ENCODE peak calls at places on chromosomes 11 and 22, in seven cellular contexts. H, W, K, X, V, Y and F are unnamed samples.

GRCh38 chr11:127369301-127369968 is 368.9 kb upstream of the KIRREL3 start:
- DNase-seq in X (no peak), H (no peak), W (no peak), K (no peak), Y (no peak), V (no peak), F (no peak)

GRCh38 chr22:27903805-27904473 is 15.1 kb downstream of the PITPNB start:
- DNase-seq in K (no peak), Y (no peak), V (no peak), H (no peak), X (no peak), W (no peak), F (no peak)

GRCh38 chr11:13103962-13104554 is 94.9 kb downstream of the RASSF10 start:
- DNase-seq in K (no peak), W (no peak), X (no peak), Y (no peak), V (no peak), H (no peak), F (no peak)

GRCh38 chr11:94519478-94520084 is 7.3 kb downstream of the C11orf97 start:
- DNase-seq in Y (no peak), H (no peak), K (peak), W (peak), X (no peak), V (no peak), F (no peak)

GRCh38 chr22:23685205-23685784 is 5.5 kb upstream of the RGL4 start:
- DNase-seq in X (no peak), H (peak), K (no peak), W (no peak), Y (peak), V (no peak), F (no peak)

GRCh38 chr11:1358286-1358685 is 31.4 kb upstream of the BRSK2 start:
- DNase-seq in W (no peak), H (no peak), K (no peak), V (peak), Y (no peak), X (no peak), F (no peak)

GRCh38 chr11:10751581-10751940 is 515 bp downstream of the CTR9 start:
- DNase-seq in X (no peak), H (peak), K (no peak), V (no peak), Y (peak), W (no peak), F (no peak)

GRCh38 chr11:67581469-67581868 is 2.1 kb upstream of the GSTP1 start:
- DNase-seq in Y (peak), V (no peak), K (no peak), H (no peak), X (no peak), W (no peak), F (no peak)

GRCh38 chr22:27990879-27991278 is 71.8 kb upstream of the PITPNB start:
- DNase-seq in K (peak), X (no peak), H (no peak), W (peak), V (no peak), Y (no peak), F (peak)

DNA sequence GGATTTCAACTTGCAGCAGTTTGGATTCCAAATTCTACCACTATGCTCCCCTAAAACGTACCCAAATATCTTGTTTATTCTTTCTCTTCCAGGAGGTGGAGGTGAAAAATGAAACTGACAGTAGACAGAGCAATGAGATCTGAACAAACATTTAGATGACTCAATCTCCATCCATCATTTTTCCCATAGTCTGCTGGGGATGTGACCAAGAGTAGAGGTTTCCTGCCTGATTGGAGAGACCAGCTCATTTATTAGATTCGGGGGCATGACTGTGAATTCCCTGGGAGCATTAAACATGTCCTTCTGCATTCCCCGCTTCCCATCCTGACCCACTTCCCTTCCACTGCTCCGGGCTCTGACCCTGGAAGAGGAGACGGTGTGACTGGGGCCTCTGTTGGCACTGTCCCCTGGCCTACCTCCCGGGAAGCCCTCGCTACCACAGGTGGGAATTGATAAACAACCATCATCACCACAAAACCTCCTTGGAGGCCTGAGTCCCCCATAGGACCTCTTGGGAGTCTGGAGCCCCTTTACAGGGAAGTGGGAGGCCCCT is 20.3 kb downstream of the DKK3 start:
- DNase-seq in X (no peak), V (no peak), W (peak), Y (peak), K (no peak), H (no peak), F (no peak)
- TF ChIP-seq CTCF in X (no peak), V (no peak), W (no peak), Y (no peak), K (no peak), H (no peak), F (no peak)

GRCh38 chr11:7514099-7514725 is 413 bp downstream of the PPFIBP2 start:
- DNase-seq in H (no peak), X (no peak), W (no peak), V (no peak), Y (no peak), K (no peak), F (no peak)
- TF ChIP-seq CTCF in H (no peak), X (no peak), W (no peak), V (no peak), Y (no peak), K (no peak), F (no peak)

GRCh38 chr11:73466643-73467042 is 90.4 kb downstream of the RELT start:
- DNase-seq in W (no peak), X (no peak), H (no peak), K (no peak), V (no peak), Y (no peak), F (no peak)
- TF ChIP-seq CTCF in W (no peak), X (no peak), H (no peak), K (no peak), V (no peak), Y (no peak), F (no peak)

DNA sequence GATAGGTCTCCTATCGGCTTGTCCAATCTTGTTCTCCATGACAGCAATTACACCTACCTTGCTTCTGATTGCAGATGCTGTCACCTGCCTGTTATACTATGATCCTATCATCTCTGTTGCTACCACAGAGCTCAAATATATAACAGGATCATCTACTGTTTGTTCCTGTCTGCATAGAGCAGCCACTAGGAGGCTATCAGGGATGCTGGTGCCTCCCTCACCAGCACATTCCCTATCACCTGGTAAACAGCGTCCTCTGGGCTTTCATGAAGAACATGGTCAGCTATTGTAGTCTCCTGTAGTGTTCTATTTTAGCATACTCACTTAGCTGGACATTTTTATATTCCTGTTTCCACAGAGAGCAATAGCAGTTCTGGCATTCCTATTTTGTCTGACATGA is 87.8 kb upstream of the FAT3 start:
- DNase-seq in X (no peak), W (no peak), V (no peak), K (no peak), H (no peak), Y (peak), F (no peak)
- TF ChIP-seq CTCF in X (no peak), W (no peak), V (no peak), K (no peak), H (peak), Y (peak), F (no peak)

GRCh38 chr11:93477684-93478234 is 65.4 kb downstream of the SMCO4 start:
- DNase-seq in K (no peak), H (no peak), X (no peak), V (no peak), W (peak), Y (no peak), F (no peak)

GRCh38 chr11:93478841-93479240 is 64.3 kb downstream of the SMCO4 start:
- DNase-seq in Y (no peak), X (no peak), V (no peak), K (no peak), H (no peak), W (no peak), F (no peak)

GRCh38 chr11:93480756-93481155 is 62.4 kb downstream of the SMCO4 start:
- DNase-seq in X (no peak), V (no peak), H (no peak), K (no peak), Y (peak), W (no peak), F (no peak)

GRCh38 chr11:93474122-93474521 is 69.1 kb downstream of the SMCO4 start:
- DNase-seq in H (no peak), V (no peak), Y (no peak), W (no peak), X (no peak), K (no peak), F (no peak)

GRCh38 chr11:93476796-93477195 is 66.4 kb downstream of the SMCO4 start:
- DNase-seq in Y (peak), H (peak), K (no peak), X (no peak), V (no peak), W (peak), F (no peak)
- TF ChIP-seq CTCF in Y (no peak), H (no peak), K (no peak), X (no peak), V (no peak), W (no peak), F (no peak)